ENCODE peak calls at places on chromosomes 6 and 20, in six cellular contexts. Y is SJSA1, X is testis, J is lower lobe of right lung, U is cardiac muscle cell, I is Peyer's patch. C is an unnamed sample.

GRCh38 chr6:111992851-111993250 is 61.1 kb upstream of the CCN6 start:
- DNase-seq in Y (no peak), X (no peak), J (no peak), U (no peak), I (no peak), C (no peak)

GRCh38 chr6:56334937-56335336 is 87.6 kb upstream of the COL21A1 start:
- DNase-seq in Y (no peak), X (no peak), J (no peak), U (peak), I (no peak), C (no peak)

GRCh38 chr6:82362868-82363267 is 749 bp upstream of the TPBG start:
- DNase-seq in Y (peak), X (no peak), J (no peak), U (peak), I (no peak), C (peak)

GRCh38 chr20:49446808-49447207 is 35.7 kb downstream of the KCNB1 start:
- DNase-seq in Y (no peak), X (peak), J (peak), U (peak), I (peak), C (peak)

GRCh38 chr20:4546786-4547185 is 174.9 kb upstream of the PRND start:
- DNase-seq in Y (no peak), X (no peak), J (no peak), U (peak), I (no peak), C (no peak)

GRCh38 chr6:71127374-71127773 is 161.2 kb upstream of the OGFRL1 start:
- DNase-seq in Y (no peak), X (no peak), J (no peak), U (peak), I (no peak), C (no peak)

GRCh38 chr6:158205220-158205944 is 37.2 kb downstream of the GTF2H5 start:
- DNase-seq in Y (no peak), X (no peak), J (no peak), U (no peak), I (no peak), C (peak)

GRCh38 chr20:12012241-12013222 is 94.8 kb downstream of the BTBD3 start:
- DNase-seq in Y (no peak), X (peak), J (no peak), U (peak), I (no peak), C (peak)

GRCh38 chr6:23647045-23647444 is 479.0 kb upstream of the NRSN1 start:
- DNase-seq in Y (no peak), X (no peak), J (no peak), U (no peak), I (no peak), C (no peak)

GRCh38 chr20:50558483-50558925 is 48.3 kb downstream of the PTPN1 start:
- DNase-seq in Y (peak), X (no peak), J (no peak), U (peak), I (no peak), C (no peak)

GRCh38 chr6:111626446-111626845 is 20.8 kb upstream of the TRAF3IP2 start:
- DNase-seq in Y (no peak), X (no peak), J (no peak), U (no peak), I (no peak), C (no peak)

GRCh38 chr20:61733891-61734732 is 331.6 kb downstream of the TAF4 start:
- DNase-seq in Y (no peak), X (no peak), J (peak), U (no peak), I (no peak), C (no peak)
- H3K4me3 ChIP-seq in Y (no peak), X (no peak), J (no peak), U (no peak), I (no peak), C (no peak)

GRCh38 chr20:31406115-31406514 is at the start of gene DEFB121:
- DNase-seq in Y (peak), X (no peak), J (no peak), U (no peak), I (no peak), C (no peak)

DNA sequence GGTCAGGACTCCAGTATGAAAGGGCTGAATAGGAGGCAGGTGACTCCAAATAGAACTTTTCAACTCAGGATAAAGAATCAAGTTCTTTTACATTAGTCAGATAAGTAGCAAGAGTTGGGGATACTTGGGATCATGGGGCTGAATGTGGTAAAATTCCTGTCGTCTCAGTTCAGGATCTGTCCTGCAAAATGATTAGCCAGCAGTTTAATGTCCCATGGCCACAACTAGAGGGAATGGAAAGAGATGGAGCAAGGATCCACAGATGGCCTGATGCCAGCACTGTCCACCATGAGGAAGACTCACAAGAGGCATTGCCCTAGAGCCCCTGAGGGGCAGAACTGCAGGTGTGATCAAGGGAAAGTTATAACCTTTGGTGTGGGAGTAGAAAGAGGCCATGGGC is 2.1 kb downstream of the DEFB121 start:
- DNase-seq in Y (peak), X (no peak), J (no peak), U (no peak), I (no peak), C (no peak)
- H3K4me3 ChIP-seq in Y (no peak), X (no peak), J (no peak), U (no peak), I (no peak), C (no peak)

GRCh38 chr6:106066984-106067383 is 19.2 kb upstream of the PRDM1 start:
- DNase-seq in Y (no peak), X (no peak), J (no peak), U (no peak), I (no peak), C (no peak)
- H3K4me3 ChIP-seq in Y (no peak), X (no peak), J (no peak), U (no peak), I (no peak), C (no peak)

GRCh38 chr6:139654888-139655782 is 280.7 kb upstream of the CITED2 start:
- DNase-seq in Y (no peak), X (no peak), J (no peak), U (no peak), I (no peak), C (peak)

GRCh38 chr6:139659711-139660110 is 285.3 kb upstream of the CITED2 start:
- DNase-seq in Y (no peak), X (no peak), J (no peak), U (no peak), I (no peak), C (no peak)

GRCh38 chr6:139655783-139656705 is 281.6 kb upstream of the CITED2 start:
- DNase-seq in Y (no peak), X (no peak), J (no peak), U (no peak), I (peak), C (no peak)

GRCh38 chr6:139659196-139659595 is 284.7 kb upstream of the CITED2 start:
- DNase-seq in Y (no peak), X (no peak), J (no peak), U (no peak), I (no peak), C (no peak)

GRCh38 chr6:139657121-139657520 is 282.7 kb upstream of the CITED2 start:
- DNase-seq in Y (no peak), X (no peak), J (no peak), U (no peak), I (no peak), C (no peak)
- H3K4me3 ChIP-seq in Y (no peak), X (no peak), J (no peak), U (no peak), I (no peak), C (no peak)

GRCh38 chr6:169376458-169376857 is 122.8 kb upstream of the THBS2 start:
- DNase-seq in Y (no peak), X (no peak), J (no peak), U (no peak), I (no peak), C (no peak)
- H3K4me3 ChIP-seq in Y (no peak), X (no peak), J (no peak), U (no peak), I (no peak), C (no peak)

DNA sequence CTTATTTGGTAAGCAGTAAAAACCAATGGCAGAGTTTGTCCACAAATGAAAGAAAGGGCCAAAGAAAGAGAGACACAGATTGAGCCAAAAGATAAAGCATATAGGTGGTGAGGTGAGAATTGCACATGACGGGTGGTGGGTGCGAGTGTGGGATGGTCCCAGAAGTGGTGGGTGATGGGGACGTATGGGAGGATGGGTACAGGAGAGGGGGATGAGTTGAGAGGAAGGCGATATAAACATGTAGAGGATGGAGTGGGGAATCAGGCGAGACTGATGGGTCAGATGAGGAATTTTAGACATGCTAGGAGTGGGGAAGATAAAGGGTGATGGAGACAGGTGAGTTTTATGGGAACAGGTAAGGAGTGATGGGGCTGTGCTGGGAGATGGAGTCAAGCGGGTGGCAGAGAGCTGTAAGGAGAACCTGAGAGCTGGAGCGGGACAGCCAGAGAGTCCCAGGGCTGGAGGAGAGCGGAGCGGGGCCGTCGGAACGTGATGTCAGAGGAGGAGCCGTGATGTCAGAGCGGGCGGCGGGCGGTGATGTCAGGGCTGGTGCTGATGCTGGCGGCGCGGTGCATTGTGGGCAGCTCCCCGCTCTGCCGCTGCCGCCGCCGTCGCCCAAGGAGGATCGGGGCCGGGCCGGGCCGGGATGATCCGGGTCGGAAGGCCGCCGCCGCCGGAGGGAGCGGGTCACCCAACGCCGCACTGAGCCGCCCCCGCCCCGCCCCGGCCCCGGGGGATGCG is at the start of gene TTBK1:
- DNase-seq in Y (no peak), X (no peak), J (no peak), U (no peak), I (no peak), C (no peak)
- H3K4me3 ChIP-seq in Y (no peak), X (no peak), J (no peak), U (no peak), I (no peak), C (peak)

GRCh38 chr20:33566781-33567603 is 77.1 kb downstream of the CBFA2T2 start:
- DNase-seq in Y (no peak), X (no peak), J (no peak), U (no peak), I (no peak), C (no peak)
- H3K4me3 ChIP-seq in Y (no peak), X (no peak), J (no peak), U (no peak), I (no peak), C (no peak)

C was measured in H7.